ENCODE peak calls at places on chromosomes 1 and 21, in eight cellular contexts. F, G, W, S, D, E, L and V are unnamed samples.

GRCh38 chr21:36030581-36031189 is 29.6 kb downstream of the SETD4 start:
- DNase-seq in G (peak; percentile 42), S (no peak), D (no peak), W (no peak), F (no peak), E (no peak), L (no peak), V (no peak)

GRCh38 chr1:55214903-55215193 is 316 bp downstream of the USP24 start:
- DNase-seq in W (no peak), S (peak; percentile 35), D (peak; percentile 85), E (peak; percentile 74), G (peak; percentile 49), L (peak; percentile 31), F (peak; percentile 67), V (no peak)

GRCh38 chr1:53104289-53104913 is 38.0 kb downstream of the SLC1A7 start:
- DNase-seq in S (no peak), G (no peak), W (no peak), F (no peak), D (no peak), E (no peak), L (no peak), V (no peak)

GRCh38 chr1:27598902-27599528 is 4.9 kb downstream of the AHDC1 start:
- DNase-seq in S (peak; percentile 89), E (no peak), W (no peak), G (peak; percentile 77), F (peak; percentile 96), L (peak; percentile 86), D (no peak), V (no peak)

GRCh38 chr1:215277537-215277936 is 195.0 kb downstream of the KCNK2 start:
- DNase-seq in E (no peak), D (no peak), W (no peak), S (no peak), G (peak; percentile 64), L (no peak), F (no peak), V (peak; percentile 59)

GRCh38 chr1:214154596-214155261 is 126.2 kb upstream of the SMYD2 start:
- DNase-seq in E (no peak), S (no peak), G (no peak), W (no peak), D (no peak), F (no peak), L (no peak), V (no peak)

GRCh38 chr1:171739646-171740045 is 2.2 kb downstream of the VAMP4 start:
- DNase-seq in D (no peak), S (no peak), L (no peak), E (no peak), W (no peak), F (no peak), G (peak; percentile 53), V (no peak)

GRCh38 chr1:221729771-221730170 is 12.1 kb downstream of the DUSP10 start:
- DNase-seq in G (peak; percentile 59), E (no peak), D (no peak), W (no peak), S (no peak), L (no peak), F (no peak), V (no peak)

GRCh38 chr1:111471012-111471411 is 2.8 kb upstream of the C1orf162 start:
- DNase-seq in E (no peak), F (peak; percentile 79), S (peak; percentile 48), D (no peak), L (peak; percentile 49), W (no peak), G (no peak), V (no peak)

GRCh38 chr1:85580046-85580411 is 532 bp upstream of the CCN1 start:
- DNase-seq in G (peak; percentile 83), W (no peak), S (peak; percentile 29), D (peak; percentile 23), F (peak; percentile 76), L (peak; percentile 32), E (no peak), V (peak; percentile 47)

GRCh38 chr1:53401815-53402745 is 57.1 kb upstream of the DMRTB1 start:
- DNase-seq in F (peak; percentile 9), W (no peak), E (peak; percentile 35), G (no peak), L (no peak), S (no peak), D (no peak), V (no peak)

GRCh38 chr1:101278845-101279244 is 42.0 kb downstream of the S1PR1 start:
- DNase-seq in D (no peak), F (no peak), G (no peak), S (no peak), W (no peak), E (no peak), L (no peak), V (no peak)

GRCh38 chr1:235411489-235412486 is 44.6 kb downstream of the TBCE start:
- DNase-seq in W (no peak), S (no peak), D (no peak), L (no peak), E (no peak), F (no peak), G (no peak), V (no peak)

GRCh38 chr1:70438529-70438928 is 27.5 kb downstream of the CTH start:
- DNase-seq in G (peak; percentile 9), D (no peak), E (no peak), F (no peak), S (no peak), W (no peak), L (no peak), V (no peak)

GRCh38 chr1:156582388-156583022 is 3.0 kb downstream of the TTC24 start:
- DNase-seq in L (no peak), E (peak; percentile 47), G (no peak), S (no peak), F (no peak), D (no peak), W (no peak), V (no peak)

GRCh38 chr1:5718716-5719632 is 273.3 kb downstream of the NPHP4 start:
- DNase-seq in W (no peak), F (peak; percentile 51), D (no peak), S (no peak), E (no peak), L (no peak), G (no peak), V (no peak)

GRCh38 chr1:165456861-165457260 is 11.9 kb upstream of the RXRG start:
- DNase-seq in D (no peak), E (no peak), L (no peak), F (no peak), G (no peak), W (no peak), S (no peak), V (no peak)

GRCh38 chr1:12636098-12636950 is 7.6 kb upstream of the AADACL4 start:
- DNase-seq in D (no peak), S (peak; percentile 38), F (peak; percentile 77), L (peak; percentile 77), E (no peak), W (no peak), G (peak; percentile 28), V (no peak)

GRCh38 chr1:16888806-16889178 is 7.0 kb upstream of the RNU1-2 start:
- DNase-seq in F (peak; percentile 70), E (peak; percentile 71), L (no peak), W (no peak), G (no peak), S (no peak), D (no peak), V (no peak)

GRCh38 chr1:221701570-221702186 is 40.2 kb downstream of the DUSP10 start:
- DNase-seq in E (no peak), L (no peak), F (no peak), D (no peak), G (no peak), S (no peak), W (no peak), V (no peak)

GRCh38 chr1:1001631-1002300 is 1.9 kb upstream of the HES4 start:
- DNase-seq in L (peak; percentile 83), D (peak; percentile 94), S (peak; percentile 63), G (peak; percentile 51), E (peak; percentile 94), W (peak; percentile 46), F (peak; percentile 90), V (no peak)

DNA sequence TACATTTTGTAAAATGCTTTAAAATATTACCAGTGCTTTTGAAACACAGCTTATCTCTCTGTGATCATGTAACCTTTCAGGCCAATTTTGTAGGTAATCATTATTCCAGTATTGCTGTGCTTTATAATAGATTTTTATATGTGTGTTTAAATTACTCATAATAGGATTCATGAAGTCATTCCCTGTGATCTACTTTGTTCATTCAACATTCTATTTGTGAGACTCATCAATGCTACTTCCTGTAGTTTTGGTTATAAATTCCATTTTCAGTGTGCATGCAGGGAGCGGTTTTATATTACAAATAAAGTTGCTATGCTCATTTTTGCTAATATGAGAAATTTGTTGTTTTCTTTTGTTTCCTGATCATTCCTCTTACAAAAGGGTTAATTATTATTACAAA is 4.1 kb upstream of the OR2M5 start:
- DNase-seq in F (no peak), D (no peak), W (no peak), E (no peak), G (no peak), S (no peak), L (no peak), V (no peak)
- H3K9me3 ChIP-seq in F (no peaks in the 10 kb centered on the region), D (no peaks in the 10 kb centered on the region), W (peaks cover 6% of the 10 kb centered on the region), E (no peaks in the 10 kb centered on the region), G (peaks cover 12% of the 10 kb centered on the region), S (no peaks in the 10 kb centered on the region), L (no peaks in the 10 kb centered on the region), V (peaks cover 10% of the 10 kb centered on the region)

GRCh38 chr1:246324711-246325110 is 182.4 kb downstream of the SMYD3 start:
- DNase-seq in G (peak; percentile 72), L (no peak), W (no peak), E (no peak), D (no peak), S (no peak), F (no peak), V (no peak)
- TF ChIP-seq CTCF in G (no peak), L (no peak), W (no peak), E (no peak), D (no peak), S (no peak), F (no peak), V (no peak)

DNA sequence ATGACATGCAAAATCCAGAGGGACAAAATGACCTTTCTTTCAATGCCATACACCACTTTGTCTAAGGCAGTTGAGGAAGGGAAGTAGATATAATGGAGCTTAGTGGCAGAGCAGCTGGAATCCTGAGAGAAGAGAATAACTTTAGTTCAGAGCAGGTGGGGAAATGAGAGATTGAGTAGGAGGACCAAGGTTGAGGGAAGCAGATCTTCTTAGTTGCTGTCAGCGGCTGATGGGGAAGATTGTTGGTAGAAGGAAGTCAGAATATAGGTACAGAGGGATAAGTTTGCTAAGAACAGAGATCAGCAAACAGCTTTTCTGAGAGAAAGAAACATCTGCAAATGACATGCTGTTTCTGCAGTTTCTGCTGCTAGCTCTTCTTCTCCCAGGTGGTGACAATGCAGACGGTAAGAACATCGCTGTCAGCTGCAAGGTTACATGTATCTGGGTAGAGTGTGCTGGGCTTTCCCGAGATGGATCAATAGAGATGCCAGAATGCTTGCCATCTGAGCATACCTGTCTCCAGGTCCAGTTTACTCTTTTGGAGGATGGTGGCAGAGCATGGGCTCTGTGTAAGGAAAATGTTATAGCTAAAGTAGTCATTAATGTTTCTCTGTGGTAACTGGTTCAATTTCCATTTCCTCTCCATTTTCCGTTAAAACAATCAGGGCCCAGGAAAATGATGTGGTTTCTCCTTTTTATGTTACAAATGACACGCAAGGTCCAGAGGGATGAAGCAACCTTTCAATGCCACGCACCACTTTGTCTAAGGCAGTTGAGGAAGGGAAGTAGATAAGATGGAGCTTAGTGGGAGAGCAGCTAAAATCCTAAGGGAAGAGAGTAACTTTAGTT is at the start of gene CD1C:
- DNase-seq in D (no peak), F (no peak), L (no peak), W (no peak), E (no peak), G (no peak), S (no peak), V (no peak)
- H3K9me3 ChIP-seq in D (no peaks in the 10 kb centered on the region), F (no peaks in the 10 kb centered on the region), L (no peaks in the 10 kb centered on the region), W (no peaks in the 10 kb centered on the region), E (no peaks in the 10 kb centered on the region), G (no peaks in the 10 kb centered on the region), S (no peaks in the 10 kb centered on the region), V (no peaks in the 10 kb centered on the region)

GRCh38 chr1:10628685-10629084 is 153.9 kb downstream of the PEX14 start:
- DNase-seq in G (peak; percentile 40), S (peak; percentile 73), E (peak; percentile 56), L (peak; percentile 74), D (peak; percentile 10), F (peak; percentile 88), W (no peak), V (no peak)
- TF ChIP-seq CTCF in G (no peak), S (no peak), E (no peak), L (no peak), D (no peak), F (no peak), W (no peak), V (no peak)